ENCODE peak calls at places on chromosomes 3 and 15, in four cellular contexts. W is right cardiac atrium; M is stomach; N is activated effector memory CD4-positive, alpha-beta T cell treated with anti-CD3 and anti-CD28 coated beads, Interleukin-2, amount 50 U/mL, for 16 hours. F is an unnamed sample.

GRCh38 chr3:114299421-114299820 is 5.6 kb downstream of the TIGIT start:
- DNase-seq in W (no peak), M (no peak), N (peak), F (peak)

GRCh38 chr3:63251499-63251898 is 26.6 kb upstream of the SYNPR start:
- DNase-seq in W (no peak), M (no peak), N (no peak), F (no peak)

GRCh38 chr3:184874709-184875644 is 63.0 kb downstream of the VPS8 start:
- DNase-seq in W (no peak), M (no peak), N (no peak), F (no peak)

GRCh38 chr3:135556184-135556583 is 409.3 kb upstream of the PPP2R3A start:
- DNase-seq in W (no peak), M (no peak), N (no peak), F (no peak)

GRCh38 chr3:101223016-101223415 is 97.4 kb downstream of the IMPG2 start:
- DNase-seq in W (no peak), M (no peak), N (no peak), F (no peak)

GRCh38 chr3:134423153-134423552 is 48.9 kb upstream of the AMOTL2 start:
- DNase-seq in W (no peak), M (no peak), N (no peak), F (no peak)

GRCh38 chr3:55654123-55654787 is 167.1 kb upstream of the WNT5A start:
- DNase-seq in W (no peak), M (no peak), N (no peak), F (no peak)

GRCh38 chr15:31554261-31554660 is 227.6 kb downstream of the KLF13 start:
- DNase-seq in W (peak), M (no peak), N (peak), F (no peak)

GRCh38 chr15:59437777-59438574 is at the start of gene FAM81A:
- DNase-seq in W (peak), M (peak), N (peak), F (peak)

GRCh38 chr3:152109038-152109437 is 159.7 kb upstream of the MBNL1 start:
- DNase-seq in W (no peak), M (no peak), N (no peak), F (no peak)

GRCh38 chr3:8576841-8577553 is 67.6 kb downstream of the SSUH2 start:
- DNase-seq in W (no peak), M (no peak), N (no peak), F (no peak)

GRCh38 chr3:160018959-160019358 is 30.3 kb downstream of the IL12A start:
- DNase-seq in W (no peak), M (no peak), N (no peak), F (no peak)

GRCh38 chr3:194306109-194306686 is 44.9 kb downstream of the CPN2 start:
- DNase-seq in W (no peak), M (no peak), N (peak), F (no peak)

GRCh38 chr15:63506537-63507035 is 2.2 kb downstream of the USP3 start:
- DNase-seq in W (no peak), M (no peak), N (no peak), F (no peak)

GRCh38 chr15:74400915-74401757 is 32.6 kb downstream of the SEMA7A start:
- DNase-seq in W (no peak), M (no peak), N (no peak), F (no peak)

GRCh38 chr15:93265046-93265658 is 176.1 kb upstream of the RGMA start:
- DNase-seq in W (no peak), M (no peak), N (no peak), F (no peak)

GRCh38 chr3:119856695-119857094 is 74.8 kb downstream of the NR1I2 start:
- DNase-seq in W (no peak), M (no peak), N (no peak), F (no peak)

GRCh38 chr3:73729969-73730440 is 105.3 kb upstream of the PDZRN3 start:
- DNase-seq in W (no peak), M (peak), N (no peak), F (no peak)

GRCh38 chr3:100449214-100449613 is 43.2 kb upstream of the TMEM45A start:
- DNase-seq in W (no peak), M (no peak), N (no peak), F (no peak)

GRCh38 chr3:73621388-73621787 is 3.4 kb downstream of the PDZRN3 start:
- DNase-seq in W (no peak), M (no peak), N (no peak), F (peak)

GRCh38 chr3:184234224-184234623 is 4.8 kb downstream of the VWA5B2 start:
- DNase-seq in W (peak), M (peak), N (no peak), F (peak)

GRCh38 chr3:124558898-124559649 is 171.2 kb upstream of the UMPS start:
- DNase-seq in W (peak), M (peak), N (no peak), F (peak)

GRCh38 chr3:45644063-45644462 is 45.1 kb upstream of the SACM1L start:
- DNase-seq in W (no peak), M (no peak), N (no peak), F (no peak)

GRCh38 chr15:84638103-84638502 is 16.0 kb downstream of the WDR73 start:
- DNase-seq in W (no peak), M (no peak), N (no peak), F (no peak)

GRCh38 chr3:62833538-62833937 is 41.7 kb downstream of the CADPS start:
- DNase-seq in W (no peak), M (no peak), N (no peak), F (no peak)

GRCh38 chr15:25901841-25902610 is 38.9 kb upstream of the ATP10A start:
- DNase-seq in W (no peak), M (no peak), N (no peak), F (no peak)

GRCh38 chr3:153160451-153161137 is 1.4 kb upstream of the RAP2B start:
- DNase-seq in W (peak), M (peak), N (peak), F (peak)